ENCODE peak calls at places on chromosomes 4 and X, in seven cellular contexts. Y is iPS DF 19.7; G is T-helper 9 cell; A is NCI-H446 treated with DMSO at 0.1 percent for 48 hours; M is CD4-positive, alpha-beta memory T cell; N is A673; C is SW 1271. Z is an unnamed sample.

GRCh38 chr4:18291981-18292380 is 270.4 kb upstream of the LCORL start:
- DNase-seq in N (no peak), Y (no peak), M (no peak), A (no peak), C (no peak), G (no peak), Z (no peak)

GRCh38 chr4:166386491-166387367 is 513.7 kb downstream of the TLL1 start:
- DNase-seq in C (no peak), G (no peak), N (no peak), Y (no peak), M (no peak), A (no peak), Z (no peak)

GRCh38 chr4:79050521-79050880 is 111.3 kb upstream of the PAQR3 start:
- DNase-seq in A (peak), C (no peak), M (no peak), Y (no peak), G (no peak), N (no peak), Z (peak)

GRCh38 chrX:150219374-150220185 is 143.5 kb upstream of the MAMLD1 start:
- DNase-seq in G (no peak), M (no peak), A (no peak), C (no peak), N (no peak), Y (no peak), Z (no peak)

GRCh38 chrX:129638917-129639316 is 15.8 kb downstream of the APLN start:
- DNase-seq in N (no peak), G (no peak), Y (no peak), C (no peak), M (no peak), A (no peak), Z (no peak)

GRCh38 chr4:173169178-173169427 is 492 bp downstream of the GALNT7 start:
- DNase-seq in Y (no peak), N (no peak), C (no peak), A (no peak), M (peak), G (no peak), Z (no peak)

GRCh38 chr4:114399085-114399484 is 199.5 kb upstream of the UGT8 start:
- DNase-seq in N (no peak), C (no peak), G (no peak), M (no peak), Y (peak), A (no peak), Z (no peak)

GRCh38 chr4:109049926-109050325 is 252.5 kb downstream of the COL25A1 start:
- DNase-seq in N (no peak), A (no peak), G (no peak), M (no peak), C (no peak), Y (no peak), Z (no peak)

GRCh38 chr4:185792384-185793146 is 19.4 kb downstream of the SORBS2 start:
- DNase-seq in G (no peak), N (peak), A (no peak), Y (no peak), M (no peak), C (peak), Z (peak)

GRCh38 chrX:78331708-78332107 is 4.3 kb upstream of the CYSLTR1 start:
- DNase-seq in A (no peak), M (no peak), N (no peak), C (no peak), G (no peak), Y (no peak), Z (no peak)

GRCh38 chr4:74501579-74501978 is 56.6 kb downstream of the AREG start:
- DNase-seq in Y (no peak), A (no peak), G (no peak), M (no peak), C (peak), N (no peak), Z (no peak)

GRCh38 chr4:145307763-145308430 is 127.5 kb upstream of the OTUD4 start:
- DNase-seq in Y (no peak), G (no peak), N (no peak), M (no peak), C (no peak), A (no peak), Z (no peak)

GRCh38 chr4:88964450-88964849 is 92.5 kb downstream of the FAM13A start:
- DNase-seq in A (no peak), M (no peak), C (no peak), G (no peak), Y (no peak), N (no peak), Z (peak)

GRCh38 chr4:20037745-20038144 is 214.0 kb upstream of the SLIT2 start:
- DNase-seq in M (no peak), A (no peak), G (no peak), Y (no peak), N (no peak), C (no peak), Z (no peak)

GRCh38 chr4:177907736-177908424 is 465.6 kb upstream of the AGA start:
- DNase-seq in C (no peak), A (no peak), G (no peak), Y (no peak), N (no peak), M (no peak), Z (no peak)

GRCh38 chr4:3613980-3614730 is 81.9 kb upstream of the LRPAP1 start:
- DNase-seq in M (no peak), Y (no peak), G (no peak), A (peak), C (no peak), N (no peak), Z (no peak)

GRCh38 chr4:110032603-110033002 is 119.9 kb downstream of the EGF start:
- DNase-seq in G (no peak), A (no peak), N (peak), Y (no peak), C (no peak), M (no peak), Z (no peak)

GRCh38 chr4:147786531-147786930 is 54.6 kb downstream of the ARHGAP10 start:
- DNase-seq in C (no peak), G (no peak), N (no peak), M (no peak), Y (no peak), A (no peak), Z (no peak)

GRCh38 chr4:183008492-183008891 is 90.6 kb upstream of the WWC2 start:
- DNase-seq in A (no peak), N (no peak), G (no peak), M (no peak), C (no peak), Y (no peak), Z (no peak)

GRCh38 chr4:140884431-140885058 is 128.4 kb upstream of the TBC1D9 start:
- DNase-seq in Y (peak), G (no peak), M (no peak), N (peak), C (no peak), A (peak), Z (peak)

GRCh38 chr4:81599646-81600231 is 128.0 kb upstream of the RASGEF1B start:
- DNase-seq in M (no peak), N (peak), G (no peak), Y (no peak), C (no peak), A (no peak), Z (no peak)

GRCh38 chrX:56314334-56314733 is 82.2 kb downstream of the KLF8 start:
- DNase-seq in Y (no peak), C (no peak), N (no peak), A (no peak), M (peak), G (no peak), Z (no peak)

GRCh38 chrX:10052906-10053625 is 85.9 kb downstream of the CLDN34 start:
- DNase-seq in C (no peak), G (no peak), Y (no peak), N (no peak), M (no peak), A (no peak), Z (no peak)

GRCh38 chrX:106894978-106895452 is 8.1 kb downstream of the RIPPLY1 start:
- DNase-seq in M (no peak), C (no peak), G (no peak), Y (no peak), N (peak), A (no peak), Z (no peak)

GRCh38 chr4:109649872-109650271 is 53.4 kb downstream of the CASP6 start:
- DNase-seq in Y (no peak), C (no peak), G (no peak), A (no peak), M (no peak), N (no peak), Z (no peak)

GRCh38 chr4:113248320-113248719 is 198.9 kb downstream of the ANK2 start:
- DNase-seq in G (no peak), Y (peak), A (no peak), C (no peak), N (peak), M (no peak), Z (no peak)